ENCODE peak calls at places on chromosome 3, in eight cellular contexts. M is A549, K is prostate gland, F is sigmoid colon, J is Peyer's patch, G is vagina, H is GM12891, N is transverse colon. R is an unnamed sample.

GRCh38 chr3:133938770-133939495 is 43.3 kb upstream of the RAB6B start:
- DNase-seq in H (no peak), M (no peak), N (no peak), G (peak; percentile 70), K (no peak), F (peak; percentile 32), J (no peak), R (no peak)

GRCh38 chr3:79040701-79041100 is 727.1 kb downstream of the ROBO1 start:
- DNase-seq in F (no peak), G (no peak), H (no peak), K (no peak), M (peak; percentile 55), N (no peak), J (no peak), R (no peak)

GRCh38 chr3:17032407-17033034 is 147.8 kb downstream of the PLCL2 start:
- DNase-seq in M (peak; percentile 53), K (no peak), N (no peak), J (no peak), G (no peak), H (no peak), F (no peak), R (no peak)

GRCh38 chr3:102156426-102156825 is 278.4 kb upstream of the ZPLD1 start:
- DNase-seq in G (no peak), J (no peak), K (no peak), H (no peak), M (peak; percentile 86), F (no peak), N (no peak), R (peak; percentile 34)

GRCh38 chr3:126522363-126522788 is 1.6 kb upstream of the CHST13 start:
- DNase-seq in F (peak; percentile 71), K (peak; percentile 31), N (peak; percentile 54), M (peak; percentile 41), G (no peak), H (peak; percentile 69), J (peak; percentile 60), R (peak; percentile 88)

GRCh38 chr3:131914090-131914691 is 120.6 kb downstream of the CPNE4 start:
- DNase-seq in H (no peak), G (no peak), K (no peak), F (no peak), M (no peak), N (no peak), J (no peak), R (no peak)

GRCh38 chr3:106533097-106533496 is 664.3 kb upstream of the CBLB start:
- DNase-seq in K (no peak), H (no peak), M (no peak), J (no peak), N (no peak), G (no peak), F (no peak), R (no peak)

GRCh38 chr3:186254676-186255665 is 107.1 kb downstream of the DGKG start:
- DNase-seq in H (peak; percentile 39), F (no peak), K (no peak), M (no peak), J (no peak), N (peak; percentile 14), G (no peak), R (no peak)

GRCh38 chr3:10198761-10199688 is 34.3 kb downstream of the IRAK2 start:
- DNase-seq in J (no peak), N (peak; percentile 72), G (no peak), K (peak; percentile 64), M (peak; percentile 76), F (no peak), H (peak; percentile 52), R (peak; percentile 53)

GRCh38 chr3:72739521-72740466 is 108.5 kb downstream of the SHQ1 start:
- DNase-seq in G (no peak), N (peak; percentile 35), J (no peak), K (peak; percentile 62), M (peak; percentile 35), H (no peak), F (no peak), R (no peak)

GRCh38 chr3:58101499-58102370 is 93.5 kb downstream of the FLNB start:
- DNase-seq in F (peak; percentile 54), K (peak; percentile 63), J (no peak), G (no peak), N (no peak), M (no peak), H (no peak), R (no peak)

GRCh38 chr3:134711284-134711683 is 60.5 kb upstream of the KY start:
- DNase-seq in M (no peak), K (no peak), F (no peak), H (no peak), N (no peak), J (no peak), G (no peak), R (no peak)

GRCh38 chr3:110900583-110900982 is 171.0 kb upstream of the NECTIN3 start:
- DNase-seq in N (no peak), F (no peak), H (no peak), K (no peak), G (no peak), M (no peak), J (no peak), R (no peak)

GRCh38 chr3:117844676-117845075 is 1135.1 kb downstream of the TUSC7 start:
- DNase-seq in M (no peak), J (no peak), F (no peak), N (no peak), H (no peak), G (no peak), K (no peak), R (no peak)

DNA sequence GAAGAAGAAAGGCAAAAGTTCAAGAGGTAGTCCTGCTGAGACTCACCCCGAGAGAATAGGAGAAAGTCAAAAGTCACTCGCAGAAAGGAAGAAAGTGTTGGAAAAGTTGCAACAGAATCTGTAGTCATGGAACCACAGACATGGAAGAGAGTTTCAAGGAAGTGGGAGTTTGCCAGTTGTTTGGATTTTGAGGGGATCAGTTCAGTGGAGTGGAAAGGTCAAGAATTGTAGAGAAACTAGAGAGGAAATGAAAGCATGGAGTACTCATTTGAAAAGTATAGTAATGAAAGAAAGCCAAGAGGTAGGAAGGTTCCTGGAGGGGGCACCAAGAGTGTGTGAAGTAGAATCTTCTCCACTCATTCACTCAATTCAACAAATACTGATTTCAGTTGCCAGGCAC is 34.7 kb downstream of the SPTSSB start:
- DNase-seq in H (no peak), K (no peak), N (no peak), G (no peak), M (no peak), J (no peak), F (no peak), R (no peak)
- TF ChIP-seq POLR2A in H (no peak), K (no peak), N (no peak), G (no peak), M (no peak), J (no peak), F (no peak), R (no peak)

GRCh38 chr3:86793786-86794185 is 197.2 kb downstream of the VGLL3 start:
- DNase-seq in F (no peak), G (no peak), J (no peak), M (peak; percentile 75), N (no peak), K (no peak), H (no peak), R (peak; percentile 10)
- TF ChIP-seq POLR2A in F (peak; percentile 23), G (no peak), J (no peak), M (no peak), N (no peak), K (no peak), H (no peak), R (no peak)

GRCh38 chr3:49856181-49857005 is at the start of gene TRAIP:
- DNase-seq in J (peak; percentile 96), K (peak; percentile 93), G (no peak), F (peak; percentile 97), H (peak; percentile 97), M (peak; percentile 89), N (peak; percentile 96), R (peak; percentile 97)
- TF ChIP-seq POLR2A in J (peak; percentile 54), K (peak; percentile 53), G (no peak), F (peak; percentile 21), H (peak; percentile 49), M (peak; percentile 62), N (peak; percentile 51), R (peak; percentile 56)

GRCh38 chr3:188152660-188153497 is 1.1 kb upstream of the LPP start:
- DNase-seq in K (peak; percentile 80), H (no peak), F (peak; percentile 81), J (peak; percentile 72), N (peak; percentile 59), G (no peak), M (peak; percentile 63), R (peak; percentile 40)

GRCh38 chr3:188153949-188154757 is at the start of gene LPP:
- DNase-seq in K (peak; percentile 73), N (peak; percentile 85), G (no peak), J (peak; percentile 87), M (peak; percentile 81), H (peak; percentile 55), F (peak; percentile 92), R (peak; percentile 86)

GRCh38 chr3:188151438-188151837 is 2.5 kb upstream of the LPP start:
- DNase-seq in N (no peak), K (no peak), G (no peak), F (no peak), H (no peak), M (no peak), J (no peak), R (no peak)

GRCh38 chr3:188154758-188155574 is 1.0 kb downstream of the LPP start:
- DNase-seq in F (no peak), N (peak; percentile 49), M (no peak), K (no peak), H (no peak), J (no peak), G (no peak), R (no peak)

DNA sequence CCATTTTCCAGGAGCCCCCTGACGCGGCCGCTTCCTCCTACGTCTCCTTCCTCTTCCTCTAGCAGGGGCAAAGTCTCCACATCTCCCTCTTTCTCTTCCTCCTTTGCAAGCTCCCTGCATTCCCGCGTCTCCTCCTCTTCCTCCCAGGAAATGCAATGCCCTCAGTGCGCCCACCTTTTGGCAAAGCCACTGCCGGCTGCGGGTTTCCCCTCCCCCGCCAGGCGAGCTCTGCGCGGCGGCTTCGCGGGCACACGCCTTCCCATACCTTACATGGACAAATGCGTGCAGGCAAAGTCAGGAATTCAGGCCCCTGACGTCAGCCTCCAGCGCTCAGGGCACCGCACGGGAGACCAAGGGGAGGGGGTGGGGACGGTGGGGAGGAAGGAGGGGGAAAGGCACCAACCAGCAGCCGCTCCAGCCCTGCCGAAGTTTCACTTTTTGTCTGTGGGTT is 434 bp upstream of the LPP start:
- DNase-seq in G (no peak), M (peak; percentile 91), H (peak; percentile 13), N (peak; percentile 83), K (peak; percentile 81), J (peak; percentile 84), F (peak; percentile 97), R (peak; percentile 93)
- TF ChIP-seq POLR2A in G (no peak), M (peak; percentile 24), H (no peak), N (peak; percentile 2), K (peak; percentile 17), J (peak; percentile 53), F (peak; percentile 7), R (peak; percentile 30)

R was measured in H54.